ENCODE peak calls at places on chromosomes 7 and 10, in seven cellular contexts. N is aorta, C is prostate gland, Z is stomach, P is brain microvascular endothelial cell, O is dorsolateral prefrontal cortex, Y is upper lobe of left lung. H is an unnamed sample. For H3K27me3, the result is how much of the 10 kb centered on the place peaks cover.

GRCh38 chr7:101814996-101815825 is 2.2 kb upstream of the CUX1 start:
- DNase-seq in C (peak), Z (peak), O (no peak), Y (peak), P (no peak), N (peak), H (no peak)

GRCh38 chr10:68047554-68048327 is 27.3 kb downstream of the HERC4 start:
- DNase-seq in C (no peak), Y (no peak), P (no peak), Z (no peak), N (no peak), O (no peak), H (no peak)

GRCh38 chr7:50206521-50207250 is 97.8 kb upstream of the IKZF1 start:
- DNase-seq in P (no peak), Y (peak), O (no peak), Z (no peak), N (peak), C (no peak), H (no peak)

GRCh38 chr7:140773104-140773503 is 76.6 kb downstream of the NDUFB2 start:
- DNase-seq in Z (no peak), P (no peak), Y (no peak), N (no peak), O (no peak), C (no peak), H (no peak)

GRCh38 chr10:1160561-1160961 is 104.4 kb downstream of the WDR37 start:
- DNase-seq in O (no peak), C (no peak), Z (peak), N (no peak), Y (peak), P (no peak), H (no peak)

GRCh38 chr7:28160551-28160991 is 20.0 kb downstream of the JAZF1 start:
- DNase-seq in Y (no peak), C (no peak), Z (no peak), O (no peak), P (peak), N (no peak), H (no peak)

GRCh38 chr10:52314822-52315552 is 906 bp downstream of the DKK1 start:
- DNase-seq in P (peak), Z (no peak), Y (no peak), N (peak), O (no peak), C (no peak), H (no peak)

GRCh38 chr7:74235525-74236269 is 18.5 kb downstream of the RFC2 start:
- DNase-seq in O (no peak), P (no peak), N (no peak), C (no peak), Z (no peak), Y (no peak), H (no peak)

GRCh38 chr10:23505797-23506465 is 67.1 kb downstream of the OTUD1 start:
- DNase-seq in N (no peak), C (peak), P (no peak), O (no peak), Y (no peak), Z (no peak), H (no peak)

GRCh38 chr10:33109788-33110469 is 151.9 kb upstream of the ITGB1 start:
- DNase-seq in Z (no peak), C (no peak), O (no peak), Y (no peak), N (no peak), P (no peak), H (no peak)

GRCh38 chr7:143305423-143306070 is 10.4 kb upstream of the CLCN1 start:
- DNase-seq in Y (peak), O (peak), Z (peak), P (peak), N (peak), C (peak), H (no peak)

GRCh38 chr7:64947252-64948000 is 43.4 kb downstream of the ZNF117 start:
- DNase-seq in P (no peak), N (no peak), Z (no peak), O (no peak), C (no peak), Y (no peak), H (no peak)
- H3K27me3 ChIP-seq in P (under half), N (under half), Z (half or more), O (under half), C (under half), Y (under half), H (under half)

GRCh38 chr7:1675036-1675671 is 5.1 kb downstream of the ELFN1 start:
- DNase-seq in O (peak), C (no peak), P (no peak), Y (peak), Z (no peak), N (peak), H (no peak)
- H3K27me3 ChIP-seq in O (half or more), C (under half), P (under half), Y (under half), Z (half or more), N (under half), H (under half)

DNA sequence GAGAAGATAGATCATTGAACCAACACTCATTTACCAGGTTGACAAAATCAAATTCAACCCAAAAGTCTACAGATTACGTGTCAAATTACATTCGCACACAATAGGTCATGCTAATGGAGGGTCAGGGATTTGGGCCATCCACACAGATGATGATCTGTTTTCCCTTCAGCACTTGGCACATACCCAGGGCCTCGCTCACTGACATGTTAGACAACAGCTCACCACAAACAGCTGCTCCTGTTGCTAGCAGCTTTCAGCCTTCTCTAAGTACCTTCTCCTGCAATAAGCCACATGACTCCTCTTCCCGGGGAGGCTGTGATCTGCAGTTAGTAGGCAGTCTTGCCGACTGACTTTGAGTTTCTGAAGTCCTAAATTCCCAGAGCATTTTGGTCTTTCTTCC is 18.4 kb downstream of the NKX2-3 start:
- DNase-seq in N (no peak), O (no peak), Y (no peak), P (peak), Z (no peak), C (no peak), H (no peak)
- H3K27me3 ChIP-seq in N (under half), O (half or more), Y (under half), P (under half), Z (half or more), C (under half), H (under half)

GRCh38 chr10:21173964-21174669 is 277.0 kb upstream of the NEBL start:
- DNase-seq in N (no peak), P (no peak), Z (peak), C (peak), O (peak), Y (peak), H (no peak)
- H3K27me3 ChIP-seq in N (under half), P (under half), Z (half or more), C (under half), O (under half), Y (under half), H (under half)

DNA sequence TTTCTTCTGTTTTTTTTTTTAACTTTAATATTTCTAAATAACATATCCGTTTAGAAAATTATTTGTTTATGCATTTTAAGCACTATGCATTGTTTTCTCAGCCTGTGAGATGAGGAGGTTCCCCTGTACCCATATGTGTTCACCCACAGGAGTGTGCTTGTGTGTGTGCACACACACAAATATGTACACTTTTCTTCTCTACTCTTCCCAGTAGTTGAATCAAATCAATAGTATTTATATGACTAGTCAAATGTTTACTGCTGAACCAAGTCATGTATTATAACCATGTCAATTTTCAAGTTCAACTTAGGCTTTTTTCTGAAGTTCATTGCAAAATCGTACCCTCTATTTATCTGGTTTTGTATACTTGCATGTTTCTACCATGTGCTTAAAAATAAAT is 37.3 kb downstream of the HDAC9 start:
- DNase-seq in P (no peak), N (no peak), Y (no peak), C (no peak), Z (no peak), O (no peak), H (no peak)
- H3K27me3 ChIP-seq in P (under half), N (under half), Y (under half), C (under half), Z (under half), O (under half), H (under half)

GRCh38 chr10:123778719-123779118 is 112.6 kb downstream of the GPR26 start:
- DNase-seq in O (no peak), P (no peak), Y (no peak), N (no peak), Z (no peak), C (no peak), H (no peak)
- H3K27me3 ChIP-seq in O (under half), P (under half), Y (under half), N (under half), Z (under half), C (under half), H (under half)

GRCh38 chr10:130037169-130037661 is 73.1 kb upstream of the EBF3 start:
- DNase-seq in C (no peak), Y (peak), N (no peak), P (no peak), O (no peak), Z (no peak), H (no peak)
- H3K27me3 ChIP-seq in C (under half), Y (under half), N (under half), P (under half), O (under half), Z (under half), H (under half)

DNA sequence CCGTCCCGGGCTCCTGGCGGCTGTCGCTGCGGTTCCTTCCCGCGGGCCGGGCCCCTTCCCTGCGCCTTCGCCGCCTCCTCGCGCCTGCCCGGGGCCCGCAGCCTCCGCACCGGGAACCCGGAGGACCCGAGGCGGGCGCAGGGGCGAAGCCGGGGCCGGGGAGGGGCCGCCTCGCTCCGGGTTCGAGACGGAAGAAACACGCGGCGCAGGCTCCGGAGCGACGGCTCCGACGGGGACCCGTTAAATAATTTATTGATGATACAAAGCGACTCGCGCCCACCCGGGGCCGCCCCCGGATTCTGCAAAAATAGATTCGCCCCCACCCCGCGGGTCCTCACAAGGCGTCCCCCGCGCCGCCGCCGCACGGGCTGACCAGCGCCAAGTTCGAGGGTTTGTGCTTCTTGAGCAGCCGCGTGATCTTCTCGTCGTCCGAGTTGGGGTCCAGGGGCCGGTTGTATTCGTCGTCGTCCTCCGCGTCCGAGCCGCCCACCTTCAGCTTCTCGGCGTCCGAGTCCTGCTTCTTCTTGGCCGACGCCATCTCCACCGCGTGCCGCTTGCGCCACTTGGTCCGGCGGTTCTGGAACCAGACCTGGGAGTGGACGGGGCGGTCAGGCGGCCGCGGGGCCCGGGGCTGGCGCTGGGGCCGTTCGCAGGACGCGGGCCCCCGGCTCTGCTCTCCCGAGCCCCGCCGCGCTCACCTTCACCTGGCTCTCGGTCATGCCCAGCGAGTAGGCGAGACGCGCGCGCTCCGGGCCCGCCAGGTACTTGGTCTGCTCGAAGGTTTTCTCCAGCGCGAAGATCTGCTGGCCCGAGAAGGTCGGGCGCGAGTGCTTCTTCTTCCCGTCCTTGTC is 1.1 kb downstream of the NKX6-2 start:
- DNase-seq in P (no peak), Z (no peak), C (no peak), N (no peak), Y (no peak), O (no peak), H (no peak)
- H3K27me3 ChIP-seq in P (half or more), Z (half or more), C (under half), N (under half), Y (under half), O (under half), H (half or more)

DNA sequence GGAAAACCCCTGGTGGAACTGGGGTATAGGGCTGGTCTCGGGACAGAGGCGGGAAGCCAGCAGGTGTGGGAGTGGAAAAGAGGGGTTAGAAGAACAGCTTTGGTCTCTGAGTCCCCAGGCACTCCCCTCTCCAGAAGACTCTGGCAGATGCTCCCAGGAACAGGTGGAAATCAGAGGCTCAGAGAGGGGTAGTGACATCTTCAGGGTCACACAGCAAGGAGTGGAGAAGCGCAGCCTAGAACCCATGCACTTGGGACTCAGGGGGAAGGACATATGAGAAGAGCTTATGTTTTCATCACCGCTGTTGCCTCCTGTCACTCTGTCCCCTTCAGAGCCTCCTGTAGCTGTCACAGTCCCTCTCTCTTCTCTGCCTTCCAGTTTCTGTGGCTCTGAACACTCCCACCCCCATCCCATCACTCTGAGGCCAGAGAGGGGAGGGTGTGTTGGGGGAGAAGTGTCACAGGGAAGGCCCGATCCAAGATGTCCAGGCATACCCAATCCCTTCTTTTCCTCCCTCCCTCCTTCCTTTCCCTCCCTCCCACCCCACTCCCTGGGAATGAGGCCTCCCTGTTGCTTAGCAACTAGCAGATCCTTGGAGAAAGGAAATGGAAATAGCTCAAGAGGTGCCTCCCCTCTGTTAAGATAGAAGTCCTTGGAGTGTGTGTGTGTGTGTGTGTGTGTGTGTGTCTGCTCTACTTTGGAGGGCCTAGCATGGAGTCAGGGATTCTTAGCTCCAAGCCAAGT is 32.0 kb downstream of the SRRM3 start:
- DNase-seq in Z (no peak), O (no peak), C (no peak), P (no peak), N (no peak), Y (no peak), H (peak)
- H3K27me3 ChIP-seq in Z (half or more), O (under half), C (under half), P (under half), N (under half), Y (under half), H (under half)

GRCh38 chr10:131212763-131213325 is 98.7 kb downstream of the TCERG1L start:
- DNase-seq in Z (peak), N (no peak), P (no peak), O (peak), C (no peak), Y (peak), H (no peak)
- H3K27me3 ChIP-seq in Z (under half), N (under half), P (under half), O (under half), C (under half), Y (under half), H (under half)

H was measured in iPS DF 6.9.